ENCODE peak calls at places on chromosomes 11 and 22, in eight cellular contexts. One of them, this sample, is unnamed.

GRCh38 chr22:39454385-39454871 is 2.4 kb upstream of the MGAT3 start:
- DNase-seq in naive B cell: no peak
- DNase-seq in endothelial cell: no peak
- DNase-seq in kidney: peak
- DNase-seq in nucleus accumbens: no peak
- DNase-seq in GM23338: no peak
- DNase-seq in posterior vena cava: no peak
- DNase-seq in stimulated activated CD4-positive, alpha-beta T cell treated with anti-CD3 and anti-CD28 coated beads, Interleukin-15, amount 100 ng/mL, for 48 hours: no peak
- DNase-seq in this sample: peak

GRCh38 chr22:31272522-31273446 is 19.5 kb downstream of the PIK3IP1 start:
- DNase-seq in posterior vena cava: no peak
- DNase-seq in nucleus accumbens: peak
- DNase-seq in endothelial cell: peak
- DNase-seq in GM23338: peak
- DNase-seq in kidney: no peak
- DNase-seq in stimulated activated CD4-positive, alpha-beta T cell treated with anti-CD3 and anti-CD28 coated beads, Interleukin-15, amount 100 ng/mL, for 48 hours: no peak
- DNase-seq in naive B cell: peak
- DNase-seq in this sample: peak

GRCh38 chr22:49392247-49392646 is 435.4 kb downstream of the BRD1 start:
- DNase-seq in posterior vena cava: no peak
- DNase-seq in stimulated activated CD4-positive, alpha-beta T cell treated with anti-CD3 and anti-CD28 coated beads, Interleukin-15, amount 100 ng/mL, for 48 hours: no peak
- DNase-seq in nucleus accumbens: no peak
- DNase-seq in kidney: no peak
- DNase-seq in naive B cell: no peak
- DNase-seq in GM23338: no peak
- DNase-seq in endothelial cell: no peak
- DNase-seq in this sample: peak

GRCh38 chr11:47332303-47332711 is 20.2 kb downstream of the MYBPC3 start:
- DNase-seq in nucleus accumbens: no peak
- DNase-seq in stimulated activated CD4-positive, alpha-beta T cell treated with anti-CD3 and anti-CD28 coated beads, Interleukin-15, amount 100 ng/mL, for 48 hours: no peak
- DNase-seq in naive B cell: no peak
- DNase-seq in posterior vena cava: no peak
- DNase-seq in GM23338: no peak
- DNase-seq in endothelial cell: no peak
- DNase-seq in kidney: peak
- DNase-seq in this sample: no peak

GRCh38 chr11:128802358-128802981 is 64.6 kb downstream of the KCNJ1 start:
- DNase-seq in naive B cell: no peak
- DNase-seq in GM23338: peak
- DNase-seq in posterior vena cava: no peak
- DNase-seq in kidney: no peak
- DNase-seq in nucleus accumbens: no peak
- DNase-seq in stimulated activated CD4-positive, alpha-beta T cell treated with anti-CD3 and anti-CD28 coated beads, Interleukin-15, amount 100 ng/mL, for 48 hours: no peak
- DNase-seq in endothelial cell: peak
- DNase-seq in this sample: peak

GRCh38 chr11:9330387-9331384 is 16.3 kb upstream of the TMEM41B start:
- DNase-seq in nucleus accumbens: no peak
- DNase-seq in kidney: no peak
- DNase-seq in stimulated activated CD4-positive, alpha-beta T cell treated with anti-CD3 and anti-CD28 coated beads, Interleukin-15, amount 100 ng/mL, for 48 hours: no peak
- DNase-seq in posterior vena cava: no peak
- DNase-seq in endothelial cell: no peak
- DNase-seq in naive B cell: no peak
- DNase-seq in GM23338: no peak
- DNase-seq in this sample: no peak

GRCh38 chr11:124068711-124069110 is 27.6 kb upstream of the OR10G7 start:
- DNase-seq in nucleus accumbens: no peak
- DNase-seq in posterior vena cava: no peak
- DNase-seq in kidney: no peak
- DNase-seq in stimulated activated CD4-positive, alpha-beta T cell treated with anti-CD3 and anti-CD28 coated beads, Interleukin-15, amount 100 ng/mL, for 48 hours: no peak
- DNase-seq in GM23338: no peak
- DNase-seq in endothelial cell: no peak
- DNase-seq in naive B cell: no peak
- DNase-seq in this sample: no peak

GRCh38 chr11:28962492-28962891 is 854.3 kb downstream of the METTL15 start:
- DNase-seq in GM23338: no peak
- DNase-seq in stimulated activated CD4-positive, alpha-beta T cell treated with anti-CD3 and anti-CD28 coated beads, Interleukin-15, amount 100 ng/mL, for 48 hours: no peak
- DNase-seq in nucleus accumbens: no peak
- DNase-seq in naive B cell: no peak
- DNase-seq in kidney: no peak
- DNase-seq in posterior vena cava: no peak
- DNase-seq in endothelial cell: no peak
- DNase-seq in this sample: no peak

GRCh38 chr22:46007848-46008261 is 30.9 kb upstream of the WNT7B start:
- DNase-seq in endothelial cell: no peak
- DNase-seq in nucleus accumbens: no peak
- DNase-seq in posterior vena cava: peak
- DNase-seq in naive B cell: no peak
- DNase-seq in kidney: peak
- DNase-seq in GM23338: no peak
- DNase-seq in stimulated activated CD4-positive, alpha-beta T cell treated with anti-CD3 and anti-CD28 coated beads, Interleukin-15, amount 100 ng/mL, for 48 hours: no peak
- DNase-seq in this sample: no peak

GRCh38 chr11:100887659-100888058 is 200.6 kb downstream of the ARHGAP42 start:
- DNase-seq in GM23338: peak
- DNase-seq in kidney: no peak
- DNase-seq in nucleus accumbens: no peak
- DNase-seq in posterior vena cava: no peak
- DNase-seq in naive B cell: no peak
- DNase-seq in stimulated activated CD4-positive, alpha-beta T cell treated with anti-CD3 and anti-CD28 coated beads, Interleukin-15, amount 100 ng/mL, for 48 hours: no peak
- DNase-seq in endothelial cell: no peak
- DNase-seq in this sample: peak

GRCh38 chr11:28760676-28761390 is 652.6 kb downstream of the METTL15 start:
- DNase-seq in posterior vena cava: no peak
- DNase-seq in nucleus accumbens: no peak
- DNase-seq in kidney: no peak
- DNase-seq in naive B cell: no peak
- DNase-seq in GM23338: no peak
- DNase-seq in endothelial cell: no peak
- DNase-seq in stimulated activated CD4-positive, alpha-beta T cell treated with anti-CD3 and anti-CD28 coated beads, Interleukin-15, amount 100 ng/mL, for 48 hours: no peak
- DNase-seq in this sample: peak

GRCh38 chr11:17066691-17067090 is 10.8 kb downstream of the RPS13 start:
- DNase-seq in stimulated activated CD4-positive, alpha-beta T cell treated with anti-CD3 and anti-CD28 coated beads, Interleukin-15, amount 100 ng/mL, for 48 hours: no peak
- DNase-seq in posterior vena cava: no peak
- DNase-seq in kidney: no peak
- DNase-seq in endothelial cell: no peak
- DNase-seq in naive B cell: no peak
- DNase-seq in GM23338: no peak
- DNase-seq in nucleus accumbens: peak
- DNase-seq in this sample: no peak

GRCh38 chr22:42544686-42545085 is 9.1 kb upstream of the SERHL2 start:
- DNase-seq in endothelial cell: no peak
- DNase-seq in kidney: no peak
- DNase-seq in stimulated activated CD4-positive, alpha-beta T cell treated with anti-CD3 and anti-CD28 coated beads, Interleukin-15, amount 100 ng/mL, for 48 hours: no peak
- DNase-seq in GM23338: no peak
- DNase-seq in naive B cell: no peak
- DNase-seq in nucleus accumbens: no peak
- DNase-seq in posterior vena cava: no peak
- DNase-seq in this sample: no peak

GRCh38 chr11:125773516-125773915 is 5.1 kb downstream of the PATE2 start:
- DNase-seq in GM23338: no peak
- DNase-seq in kidney: no peak
- DNase-seq in endothelial cell: no peak
- DNase-seq in naive B cell: no peak
- DNase-seq in nucleus accumbens: no peak
- DNase-seq in posterior vena cava: no peak
- DNase-seq in stimulated activated CD4-positive, alpha-beta T cell treated with anti-CD3 and anti-CD28 coated beads, Interleukin-15, amount 100 ng/mL, for 48 hours: no peak
- DNase-seq in this sample: no peak

GRCh38 chr11:40683010-40683409 is 776.4 kb downstream of the LRRC4C start:
- DNase-seq in kidney: no peak
- DNase-seq in nucleus accumbens: no peak
- DNase-seq in posterior vena cava: no peak
- DNase-seq in GM23338: peak
- DNase-seq in endothelial cell: no peak
- DNase-seq in naive B cell: no peak
- DNase-seq in stimulated activated CD4-positive, alpha-beta T cell treated with anti-CD3 and anti-CD28 coated beads, Interleukin-15, amount 100 ng/mL, for 48 hours: no peak
- DNase-seq in this sample: no peak

GRCh38 chr11:9002920-9003572 is 755 bp downstream of the NRIP3 start:
- DNase-seq in kidney: no peak
- DNase-seq in posterior vena cava: no peak
- DNase-seq in nucleus accumbens: no peak
- DNase-seq in stimulated activated CD4-positive, alpha-beta T cell treated with anti-CD3 and anti-CD28 coated beads, Interleukin-15, amount 100 ng/mL, for 48 hours: no peak
- DNase-seq in endothelial cell: no peak
- DNase-seq in GM23338: peak
- DNase-seq in naive B cell: peak
- DNase-seq in this sample: no peak

GRCh38 chr11:73248526-73249185 is 23.5 kb upstream of the P2RY6 start:
- DNase-seq in stimulated activated CD4-positive, alpha-beta T cell treated with anti-CD3 and anti-CD28 coated beads, Interleukin-15, amount 100 ng/mL, for 48 hours: no peak
- DNase-seq in endothelial cell: no peak
- DNase-seq in GM23338: no peak
- DNase-seq in posterior vena cava: no peak
- DNase-seq in naive B cell: no peak
- DNase-seq in kidney: no peak
- DNase-seq in nucleus accumbens: no peak
- DNase-seq in this sample: peak

GRCh38 chr22:44530569-44530968 is 32.5 kb upstream of the RTL6 start:
- DNase-seq in GM23338: no peak
- DNase-seq in stimulated activated CD4-positive, alpha-beta T cell treated with anti-CD3 and anti-CD28 coated beads, Interleukin-15, amount 100 ng/mL, for 48 hours: no peak
- DNase-seq in posterior vena cava: no peak
- DNase-seq in naive B cell: no peak
- DNase-seq in endothelial cell: no peak
- DNase-seq in kidney: no peak
- DNase-seq in nucleus accumbens: no peak
- DNase-seq in this sample: no peak

GRCh38 chr11:104332110-104332509 is 168.2 kb upstream of the PDGFD start:
- DNase-seq in posterior vena cava: no peak
- DNase-seq in nucleus accumbens: no peak
- DNase-seq in stimulated activated CD4-positive, alpha-beta T cell treated with anti-CD3 and anti-CD28 coated beads, Interleukin-15, amount 100 ng/mL, for 48 hours: no peak
- DNase-seq in GM23338: peak
- DNase-seq in naive B cell: no peak
- DNase-seq in endothelial cell: peak
- DNase-seq in kidney: no peak
- DNase-seq in this sample: peak

GRCh38 chr11:2788751-2789140 is 89.0 kb upstream of the KCNQ1OT1 start:
- DNase-seq in posterior vena cava: peak
- DNase-seq in kidney: peak
- DNase-seq in GM23338: no peak
- DNase-seq in stimulated activated CD4-positive, alpha-beta T cell treated with anti-CD3 and anti-CD28 coated beads, Interleukin-15, amount 100 ng/mL, for 48 hours: no peak
- DNase-seq in endothelial cell: peak
- DNase-seq in nucleus accumbens: no peak
- DNase-seq in naive B cell: no peak
- DNase-seq in this sample: no peak

GRCh38 chr22:38071421-38072321 is 12.3 kb downstream of the SLC16A8 start:
- DNase-seq in GM23338: no peak
- DNase-seq in stimulated activated CD4-positive, alpha-beta T cell treated with anti-CD3 and anti-CD28 coated beads, Interleukin-15, amount 100 ng/mL, for 48 hours: no peak
- DNase-seq in naive B cell: no peak
- DNase-seq in endothelial cell: no peak
- DNase-seq in posterior vena cava: no peak
- DNase-seq in nucleus accumbens: no peak
- DNase-seq in kidney: peak
- DNase-seq in this sample: peak

GRCh38 chr11:5291207-5291838 is 10.4 kb downstream of the OR51B4 start:
- DNase-seq in kidney: no peak
- DNase-seq in naive B cell: no peak
- DNase-seq in nucleus accumbens: no peak
- DNase-seq in stimulated activated CD4-positive, alpha-beta T cell treated with anti-CD3 and anti-CD28 coated beads, Interleukin-15, amount 100 ng/mL, for 48 hours: no peak
- DNase-seq in GM23338: peak
- DNase-seq in posterior vena cava: no peak
- DNase-seq in endothelial cell: no peak
- DNase-seq in this sample: no peak

GRCh38 chr11:122729139-122729538 is 73.6 kb downstream of the UBASH3B start:
- DNase-seq in GM23338: no peak
- DNase-seq in kidney: no peak
- DNase-seq in endothelial cell: no peak
- DNase-seq in posterior vena cava: no peak
- DNase-seq in stimulated activated CD4-positive, alpha-beta T cell treated with anti-CD3 and anti-CD28 coated beads, Interleukin-15, amount 100 ng/mL, for 48 hours: no peak
- DNase-seq in nucleus accumbens: no peak
- DNase-seq in naive B cell: no peak
- DNase-seq in this sample: no peak

GRCh38 chr22:34490911-34491310 is 570.6 kb upstream of the LARGE1 start:
- DNase-seq in nucleus accumbens: no peak
- DNase-seq in GM23338: no peak
- DNase-seq in posterior vena cava: no peak
- DNase-seq in kidney: no peak
- DNase-seq in naive B cell: no peak
- DNase-seq in stimulated activated CD4-positive, alpha-beta T cell treated with anti-CD3 and anti-CD28 coated beads, Interleukin-15, amount 100 ng/mL, for 48 hours: no peak
- DNase-seq in endothelial cell: no peak
- DNase-seq in this sample: no peak

GRCh38 chr11:43947003-43947500 is 4.6 kb downstream of the C11orf96 start:
- DNase-seq in kidney: peak
- DNase-seq in stimulated activated CD4-positive, alpha-beta T cell treated with anti-CD3 and anti-CD28 coated beads, Interleukin-15, amount 100 ng/mL, for 48 hours: no peak
- DNase-seq in GM23338: peak
- DNase-seq in posterior vena cava: peak
- DNase-seq in naive B cell: no peak
- DNase-seq in nucleus accumbens: no peak
- DNase-seq in endothelial cell: no peak
- DNase-seq in this sample: peak

This sample was measured in endodermal cell.